ENCODE peak calls at places on chromosomes 3 and 15, in four cellular contexts. One of them, this sample, is unnamed.

GRCh38 chr15:27635916-27636315 is 463.2 kb downstream of the OCA2 start:
- DNase-seq in left ventricle myocardium inferior: no peak
- DNase-seq in HL-60: no peak
- DNase-seq in heart left ventricle: no peak
- DNase-seq in this sample: no peak

GRCh38 chr3:64218329-64218728 is 6.9 kb downstream of the PRICKLE2 start:
- DNase-seq in left ventricle myocardium inferior: no peak
- DNase-seq in HL-60: no peak
- DNase-seq in heart left ventricle: no peak
- DNase-seq in this sample: no peak

GRCh38 chr15:62391565-62392262 is 226.6 kb upstream of the C2CD4B start:
- DNase-seq in left ventricle myocardium inferior: peak
- DNase-seq in HL-60: no peak
- DNase-seq in heart left ventricle: peak
- DNase-seq in this sample: peak

GRCh38 chr15:65862682-65863081 is 6.6 kb upstream of the RAB11A start:
- DNase-seq in left ventricle myocardium inferior: no peak
- DNase-seq in HL-60: no peak
- DNase-seq in heart left ventricle: no peak
- DNase-seq in this sample: peak

GRCh38 chr3:80559701-80560100 is 791.9 kb upstream of the ROBO1 start:
- DNase-seq in left ventricle myocardium inferior: no peak
- DNase-seq in HL-60: no peak
- DNase-seq in heart left ventricle: no peak
- DNase-seq in this sample: peak

GRCh38 chr3:194225988-194226663 is 90.2 kb downstream of the HES1 start:
- DNase-seq in left ventricle myocardium inferior: no peak
- DNase-seq in HL-60: no peak
- DNase-seq in heart left ventricle: no peak
- DNase-seq in this sample: no peak

GRCh38 chr3:138862924-138863775 is 28.4 kb upstream of the PIK3CB start:
- DNase-seq in left ventricle myocardium inferior: no peak
- DNase-seq in HL-60: no peak
- DNase-seq in heart left ventricle: peak
- DNase-seq in this sample: no peak

GRCh38 chr3:197854596-197855343 is 63.7 kb downstream of the LRCH3 start:
- DNase-seq in left ventricle myocardium inferior: no peak
- DNase-seq in HL-60: no peak
- DNase-seq in heart left ventricle: no peak
- DNase-seq in this sample: no peak

GRCh38 chr3:37295925-37296324 is 121.5 kb upstream of the LRRFIP2 start:
- DNase-seq in left ventricle myocardium inferior: no peak
- DNase-seq in HL-60: peak
- DNase-seq in heart left ventricle: no peak
- DNase-seq in this sample: no peak

GRCh38 chr3:181329024-181329423 is 339.5 kb upstream of the DNAJC19 start:
- DNase-seq in left ventricle myocardium inferior: no peak
- DNase-seq in HL-60: no peak
- DNase-seq in heart left ventricle: no peak
- DNase-seq in this sample: no peak

GRCh38 chr15:66622677-66623076 is 56.9 kb upstream of the LCTL start:
- DNase-seq in left ventricle myocardium inferior: no peak
- DNase-seq in HL-60: no peak
- DNase-seq in heart left ventricle: no peak
- DNase-seq in this sample: no peak

GRCh38 chr3:37993811-37994638 is 3.4 kb downstream of the VILL start:
- DNase-seq in left ventricle myocardium inferior: peak
- DNase-seq in HL-60: peak
- DNase-seq in heart left ventricle: peak
- DNase-seq in this sample: peak

GRCh38 chr3:77931272-77932009 is 891.5 kb downstream of the ROBO2 start:
- DNase-seq in left ventricle myocardium inferior: no peak
- DNase-seq in HL-60: no peak
- DNase-seq in heart left ventricle: peak
- DNase-seq in this sample: no peak

GRCh38 chr15:82847703-82848102 is 38.3 kb downstream of the WHAMM start:
- DNase-seq in left ventricle myocardium inferior: no peak
- DNase-seq in HL-60: no peak
- DNase-seq in heart left ventricle: no peak
- DNase-seq in this sample: no peak

GRCh38 chr3:146125946-146126345 is 35.0 kb downstream of the PLOD2 start:
- DNase-seq in left ventricle myocardium inferior: no peak
- DNase-seq in HL-60: no peak
- DNase-seq in heart left ventricle: no peak
- DNase-seq in this sample: no peak

GRCh38 chr3:185460719-185461350 is 38.0 kb downstream of the TMEM41A start:
- DNase-seq in left ventricle myocardium inferior: no peak
- DNase-seq in HL-60: no peak
- DNase-seq in heart left ventricle: no peak
- DNase-seq in this sample: peak

GRCh38 chr3:188821998-188822397 is 349.8 kb upstream of the TPRG1 start:
- DNase-seq in left ventricle myocardium inferior: no peak
- DNase-seq in HL-60: peak
- DNase-seq in heart left ventricle: no peak
- DNase-seq in this sample: no peak

GRCh38 chr15:96889734-96890480 is 559.4 kb downstream of the NR2F2 start:
- DNase-seq in left ventricle myocardium inferior: no peak
- DNase-seq in HL-60: no peak
- DNase-seq in heart left ventricle: no peak
- DNase-seq in this sample: no peak

GRCh38 chr15:88375234-88375926 is 91.8 kb downstream of the MRPL46 start:
- DNase-seq in left ventricle myocardium inferior: no peak
- DNase-seq in HL-60: no peak
- DNase-seq in heart left ventricle: no peak
- DNase-seq in this sample: no peak
- H3K4me3 ChIP-seq in left ventricle myocardium inferior: no peak
- H3K4me3 ChIP-seq in HL-60: no peak
- H3K4me3 ChIP-seq in heart left ventricle: no peak
- H3K4me3 ChIP-seq in this sample: no peak

GRCh38 chr3:158434412-158435038 is 136.5 kb upstream of the MLF1 start:
- DNase-seq in left ventricle myocardium inferior: no peak
- DNase-seq in HL-60: peak
- DNase-seq in heart left ventricle: peak
- DNase-seq in this sample: peak
- TF ChIP-seq CTCF in left ventricle myocardium inferior: peak
- TF ChIP-seq CTCF in HL-60: peak
- TF ChIP-seq CTCF in heart left ventricle: peak
- TF ChIP-seq CTCF in this sample: peak

GRCh38 chr15:48604567-48604966 is 40.9 kb downstream of the FBN1 start:
- DNase-seq in left ventricle myocardium inferior: no peak
- DNase-seq in HL-60: no peak
- DNase-seq in heart left ventricle: no peak
- DNase-seq in this sample: no peak
- H3K4me3 ChIP-seq in left ventricle myocardium inferior: no peak
- H3K4me3 ChIP-seq in HL-60: no peak
- H3K4me3 ChIP-seq in heart left ventricle: no peak
- H3K4me3 ChIP-seq in this sample: no peak

GRCh38 chr3:12544652-12545472 is 437 bp downstream of the MKRN2OS start:
- DNase-seq in left ventricle myocardium inferior: no peak
- DNase-seq in HL-60: no peak
- DNase-seq in heart left ventricle: no peak
- DNase-seq in this sample: no peak

GRCh38 chr3:12545473-12545791 is at the start of gene MKRN2OS:
- DNase-seq in left ventricle myocardium inferior: no peak
- DNase-seq in HL-60: no peak
- DNase-seq in heart left ventricle: no peak
- DNase-seq in this sample: no peak

GRCh38 chr3:12536423-12536822 is 8.9 kb downstream of the MKRN2OS start:
- DNase-seq in left ventricle myocardium inferior: no peak
- DNase-seq in HL-60: no peak
- DNase-seq in heart left ventricle: no peak
- DNase-seq in this sample: no peak

DNA sequence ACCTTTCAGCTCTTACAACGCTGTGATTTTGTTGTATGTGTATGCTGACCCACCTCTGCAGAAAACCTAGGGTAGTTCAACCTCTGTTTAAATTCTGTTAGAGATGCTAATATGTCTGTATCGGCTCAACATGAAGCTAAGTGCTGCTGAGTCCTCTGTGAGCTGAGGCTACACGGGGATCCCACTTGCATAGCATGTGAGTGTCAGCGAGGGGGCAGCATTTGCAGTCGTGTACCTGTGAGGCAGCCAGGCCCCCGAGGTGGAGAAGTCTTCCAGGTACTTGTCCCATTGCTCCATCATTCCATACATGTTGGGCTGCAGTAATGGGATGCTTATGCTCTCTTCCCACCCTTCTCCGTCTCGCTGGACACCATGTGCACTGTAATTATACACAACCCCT is 3.7 kb downstream of the MKRN2OS start:
- DNase-seq in left ventricle myocardium inferior: no peak
- DNase-seq in HL-60: no peak
- DNase-seq in heart left ventricle: peak
- DNase-seq in this sample: no peak
- TF ChIP-seq CTCF in left ventricle myocardium inferior: peak
- TF ChIP-seq CTCF in HL-60: no peak
- TF ChIP-seq CTCF in heart left ventricle: peak
- TF ChIP-seq CTCF in this sample: no peak

DNA sequence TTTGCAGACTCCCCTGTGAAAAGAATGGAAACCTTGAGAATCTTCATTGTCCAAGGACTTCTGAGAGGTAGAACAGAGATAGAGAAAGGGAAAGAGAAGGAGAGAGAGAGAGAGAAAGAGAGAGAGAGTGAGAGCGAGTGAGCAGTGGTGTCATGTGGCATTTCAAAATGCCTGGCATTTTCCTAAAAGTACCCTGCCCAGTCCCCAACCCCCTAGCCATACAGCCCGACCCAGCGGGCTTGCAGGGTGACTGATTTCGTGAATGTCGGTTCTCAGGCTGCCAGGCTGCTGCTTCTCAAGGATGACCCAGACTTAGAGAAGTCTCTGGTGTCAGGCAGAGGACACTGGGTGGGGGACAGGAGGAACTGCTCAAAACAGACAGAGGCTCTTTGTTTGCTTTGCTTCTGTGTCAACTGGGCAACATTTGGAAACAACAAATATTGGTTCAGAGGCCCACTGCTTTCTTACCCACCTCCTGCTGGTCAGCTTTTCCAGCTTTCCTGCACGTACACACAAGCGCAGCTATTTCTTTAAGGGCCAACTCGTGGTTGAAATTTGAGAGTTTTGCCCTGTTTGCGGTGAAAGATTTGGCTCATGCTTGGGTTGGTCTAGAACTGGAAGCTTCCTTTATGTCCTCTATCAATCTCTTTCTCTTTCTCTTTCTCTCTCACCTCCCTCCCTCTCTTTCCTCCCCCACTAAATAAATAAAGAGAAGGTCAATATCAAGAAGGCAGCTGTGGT is 3.7 kb upstream of the TF start:
- DNase-seq in left ventricle myocardium inferior: no peak
- DNase-seq in HL-60: no peak
- DNase-seq in heart left ventricle: no peak
- DNase-seq in this sample: peak
- H3K4me3 ChIP-seq in left ventricle myocardium inferior: no peak
- H3K4me3 ChIP-seq in HL-60: no peak
- H3K4me3 ChIP-seq in heart left ventricle: no peak
- H3K4me3 ChIP-seq in this sample: no peak

GRCh38 chr3:49700453-49701128 is 11.2 kb downstream of the RNF123 start:
- DNase-seq in left ventricle myocardium inferior: no peak
- DNase-seq in HL-60: no peak
- DNase-seq in heart left ventricle: no peak
- DNase-seq in this sample: no peak

GRCh38 chr3:49702672-49703071 is 13.3 kb downstream of the RNF123 start:
- DNase-seq in left ventricle myocardium inferior: no peak
- DNase-seq in HL-60: no peak
- DNase-seq in heart left ventricle: no peak
- DNase-seq in this sample: no peak

GRCh38 chr3:49700014-49700413 is 10.7 kb downstream of the RNF123 start:
- DNase-seq in left ventricle myocardium inferior: no peak
- DNase-seq in HL-60: no peak
- DNase-seq in heart left ventricle: no peak
- DNase-seq in this sample: no peak

GRCh38 chr3:49703443-49703927 is 14.1 kb downstream of the RNF123 start:
- DNase-seq in left ventricle myocardium inferior: peak
- DNase-seq in HL-60: no peak
- DNase-seq in heart left ventricle: peak
- DNase-seq in this sample: peak

DNA sequence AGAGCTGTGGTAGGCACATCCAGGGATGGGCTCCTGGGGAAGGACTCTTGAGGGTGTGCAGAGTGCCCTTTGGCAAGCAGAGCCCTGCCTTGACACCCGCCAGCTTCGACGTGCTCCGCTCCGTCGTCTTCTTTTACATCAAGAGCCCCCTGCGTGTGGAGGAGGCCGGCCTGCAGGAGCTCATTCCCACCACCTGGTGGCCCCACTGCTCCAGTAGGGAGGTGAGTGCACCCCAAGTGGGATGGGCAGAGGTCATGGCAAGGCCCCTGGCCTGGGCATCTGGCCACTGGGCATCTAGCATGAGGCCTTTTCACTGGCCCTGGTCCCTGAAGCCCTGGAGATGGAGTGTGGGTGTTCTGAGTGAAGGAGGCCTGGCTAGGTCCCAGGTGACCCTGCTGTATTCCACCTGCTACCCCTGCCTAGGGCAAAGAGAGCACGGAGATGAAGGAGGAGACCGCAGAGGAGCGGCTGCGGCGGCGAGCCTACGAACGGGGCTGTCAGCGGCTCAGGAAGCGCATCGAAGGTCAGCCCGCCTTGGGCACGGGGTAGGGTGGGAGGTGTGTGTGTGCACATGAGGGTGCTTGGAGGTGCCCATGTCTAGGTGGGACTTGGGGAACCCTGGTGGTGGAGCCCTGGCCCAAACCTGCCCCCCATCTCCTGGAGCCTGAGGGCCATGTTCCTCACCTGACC is 12.2 kb downstream of the RNF123 start:
- DNase-seq in left ventricle myocardium inferior: no peak
- DNase-seq in HL-60: no peak
- DNase-seq in heart left ventricle: no peak
- DNase-seq in this sample: no peak
- TF ChIP-seq CTCF in left ventricle myocardium inferior: peak
- TF ChIP-seq CTCF in HL-60: peak
- TF ChIP-seq CTCF in heart left ventricle: peak
- TF ChIP-seq CTCF in this sample: peak

GRCh38 chr15:90465140-90465929 is 64.4 kb upstream of the CRTC3 start:
- DNase-seq in left ventricle myocardium inferior: no peak
- DNase-seq in HL-60: no peak
- DNase-seq in heart left ventricle: no peak
- DNase-seq in this sample: no peak
- H3K4me3 ChIP-seq in left ventricle myocardium inferior: no peak
- H3K4me3 ChIP-seq in HL-60: no peak
- H3K4me3 ChIP-seq in heart left ventricle: no peak
- H3K4me3 ChIP-seq in this sample: no peak

GRCh38 chr15:69346112-69346511 is 47.4 kb downstream of the PAQR5 start:
- DNase-seq in left ventricle myocardium inferior: no peak
- DNase-seq in HL-60: no peak
- DNase-seq in heart left ventricle: no peak
- DNase-seq in this sample: no peak

GRCh38 chr15:69351333-69351732 is 52.6 kb downstream of the PAQR5 start:
- DNase-seq in left ventricle myocardium inferior: no peak
- DNase-seq in HL-60: no peak
- DNase-seq in heart left ventricle: no peak
- DNase-seq in this sample: no peak
- TF ChIP-seq CTCF in left ventricle myocardium inferior: no peak
- TF ChIP-seq CTCF in HL-60: no peak
- TF ChIP-seq CTCF in heart left ventricle: no peak
- TF ChIP-seq CTCF in this sample: no peak